ENCODE peak calls at places on chromosomes 16 and 17, in four cellular contexts. F is endothelial cell, Z is NCI-H1092 treated with DMSO at 0.1 percent for 48 hours, W is GM04503. G is an unnamed sample.

GRCh38 chr16:69131167-69131748 is 1.1 kb downstream of the CHTF8 start:
- DNase-seq in F (peak; percentile 28), Z (peak; percentile 25), W (no peak), G (no peak)

GRCh38 chr16:3017806-3018506 is at the start of gene CLDN6:
- DNase-seq in F (peak; percentile 89), Z (peak; percentile 12), W (no peak), G (no peak)

GRCh38 chr16:73743665-73744496 is 552.7 kb upstream of the PSMD7 start:
- DNase-seq in F (peak; percentile 29), Z (peak; percentile 1), W (no peak), G (no peak)

GRCh38 chr17:34413443-34414076 is 50.5 kb upstream of the CCL1 start:
- DNase-seq in F (no peak), Z (no peak), W (no peak), G (no peak)

GRCh38 chr17:75693500-75694481 is 26.7 kb downstream of the SAP30BP start:
- DNase-seq in F (no peak), Z (peak; percentile 4), W (peak; percentile 97), G (peak; percentile 68)

GRCh38 chr17:19332371-19333131 is 30.0 kb downstream of the B9D1 start:
- DNase-seq in F (no peak), Z (no peak), W (no peak), G (no peak)

GRCh38 chr16:57763290-57764005 is 27.9 kb downstream of the KATNB1 start:
- DNase-seq in F (no peak), Z (no peak), W (no peak), G (no peak)

GRCh38 chr16:47018223-47018891 is 44.9 kb upstream of the DNAJA2 start:
- DNase-seq in F (peak; percentile 49), Z (peak; percentile 32), W (no peak), G (no peak)

GRCh38 chr16:49495151-49495566 is 121.6 kb downstream of the C16orf78 start:
- DNase-seq in F (no peak), Z (no peak), W (no peak), G (no peak)

GRCh38 chr17:76188213-76189060 is 47.4 kb upstream of the FOXJ1 start:
- DNase-seq in F (no peak), Z (no peak), W (no peak), G (no peak)

GRCh38 chr16:62157544-62157943 is 121.3 kb upstream of the CDH8 start:
- DNase-seq in F (no peak), Z (no peak), W (no peak), G (no peak)

G was measured in AG09319.